ENCODE peak calls at places on chromosomes 11 and 22, in four cellular contexts. S, E, H and P are unnamed samples.

GRCh38 chr11:106156290-106156937 is 79.0 kb downstream of the AASDHPPT start:
- DNase-seq in S (peak), E (peak), H (peak), P (peak)

GRCh38 chr22:23047265-23047664 is 23.1 kb upstream of the GNAZ start:
- DNase-seq in S (no peak), E (no peak), H (no peak), P (no peak)

GRCh38 chr22:23218053-23218866 is 38.0 kb downstream of the BCR start:
- DNase-seq in S (no peak), E (no peak), H (no peak), P (no peak)

GRCh38 chr22:49096476-49096875 is 731.2 kb downstream of the BRD1 start:
- DNase-seq in S (no peak), E (no peak), H (no peak), P (no peak)

GRCh38 chr11:33551051-33551450 is 149.6 kb downstream of the C11orf91 start:
- DNase-seq in S (no peak), E (no peak), H (no peak), P (no peak)

GRCh38 chr11:120894207-120894989 is 129.5 kb upstream of the TBCEL start:
- DNase-seq in S (no peak), E (no peak), H (no peak), P (no peak)

GRCh38 chr22:32469799-32470212 is 4.8 kb upstream of the FBXO7 start:
- DNase-seq in S (peak), E (peak), H (no peak), P (no peak)

GRCh38 chr22:38305481-38306448 is 11.5 kb downstream of the CSNK1E start:
- DNase-seq in S (peak), E (no peak), H (no peak), P (peak)

GRCh38 chr11:40288212-40288803 is 1171.1 kb downstream of the LRRC4C start:
- DNase-seq in S (no peak), E (no peak), H (no peak), P (no peak)

GRCh38 chr11:110000858-110001257 is 92.3 kb upstream of the ZC3H12C start:
- DNase-seq in S (no peak), E (no peak), H (no peak), P (no peak)

GRCh38 chr11:115317428-115318185 is 186.6 kb downstream of the CADM1 start:
- DNase-seq in S (no peak), E (no peak), H (no peak), P (no peak)

GRCh38 chr11:44982496-44983062 is 31.9 kb upstream of the TP53I11 start:
- DNase-seq in S (no peak), E (no peak), H (no peak), P (no peak)

GRCh38 chr11:13277719-13278619 is at the start of gene BMAL1:
- DNase-seq in S (no peak), E (peak), H (no peak), P (no peak)

GRCh38 chr11:14907411-14908213 is 15.6 kb upstream of the CYP2R1 start:
- DNase-seq in S (peak), E (peak), H (peak), P (no peak)

GRCh38 chr11:5593146-5593545 is 3.3 kb upstream of the TRIM6 start:
- DNase-seq in S (no peak), E (no peak), H (no peak), P (no peak)

GRCh38 chr11:67390947-67391303 is 861 bp upstream of the RAD9A start:
- DNase-seq in S (no peak), E (no peak), H (no peak), P (no peak)

GRCh38 chr11:1921576-1922141 is 2.2 kb downstream of the TNNT3 start:
- DNase-seq in S (no peak), E (no peak), H (no peak), P (no peak)

GRCh38 chr11:65169164-65169641 is 830 bp upstream of the SPDYC start:
- DNase-seq in S (peak), E (no peak), H (no peak), P (no peak)

DNA sequence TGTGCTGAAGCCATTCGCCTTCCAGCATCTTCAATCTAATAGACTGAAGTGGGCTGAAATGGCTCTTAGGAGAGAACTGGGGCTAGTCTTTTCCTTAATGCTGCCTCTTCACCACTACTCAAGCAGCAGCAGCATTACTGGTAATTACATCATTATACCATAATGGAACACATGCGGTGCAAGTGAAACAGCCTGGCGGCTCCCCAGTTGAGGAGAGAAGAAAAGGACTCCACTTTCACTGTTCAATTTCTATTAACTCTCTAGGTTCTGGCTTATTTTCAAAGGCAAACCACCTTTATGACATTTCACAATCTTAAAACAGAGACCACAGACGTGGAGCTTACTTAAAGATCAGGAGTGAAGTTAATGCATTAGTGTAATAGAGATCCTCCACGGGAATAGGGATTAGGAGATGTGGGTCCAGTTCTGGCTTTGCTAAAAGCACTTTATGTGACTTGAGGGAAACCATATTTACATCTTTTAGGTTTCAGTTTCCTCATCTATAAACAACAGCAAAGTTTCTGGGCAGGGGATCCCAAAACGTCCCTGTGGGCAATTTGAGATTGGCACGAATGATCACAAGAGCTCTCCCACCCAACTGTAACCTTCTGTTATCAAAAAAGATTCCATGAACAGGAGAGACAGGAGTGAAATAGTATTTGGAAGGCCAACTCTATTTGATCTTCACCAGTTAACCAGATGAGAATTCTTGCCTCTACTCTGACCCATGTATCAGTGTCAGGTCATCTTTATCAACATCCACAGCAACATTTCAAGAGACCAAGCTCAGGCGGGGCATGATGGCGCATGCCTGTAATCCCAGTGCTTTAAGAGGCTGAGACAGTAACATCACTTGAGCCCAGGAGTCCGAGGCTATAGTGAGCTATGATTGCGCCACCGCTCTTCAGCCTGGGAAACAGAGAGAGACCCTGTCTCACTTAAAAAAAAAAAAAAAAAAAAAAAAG is 62.6 kb downstream of the GAB2 start:
- DNase-seq in S (peak), E (no peak), H (no peak), P (no peak)
- TF ChIP-seq CHD4 in S (no peak), E (no peak), H (no peak), P (no peak)

GRCh38 chr11:116792869-116793475 is 1.3 kb upstream of the APOA5 start:
- DNase-seq in S (no peak), E (no peak), H (no peak), P (no peak)
- TF ChIP-seq CHD4 in S (no peak), E (no peak), H (no peak), P (no peak)

GRCh38 chr11:118614511-118614910 is 7.1 kb downstream of the PHLDB1 start:
- DNase-seq in S (no peak), E (no peak), H (no peak), P (no peak)

GRCh38 chr11:118618115-118618990 is 10.9 kb downstream of the PHLDB1 start:
- DNase-seq in S (no peak), E (no peak), H (no peak), P (no peak)

GRCh38 chr11:118618991-118619375 is 11.6 kb downstream of the PHLDB1 start:
- DNase-seq in S (no peak), E (no peak), H (no peak), P (no peak)

GRCh38 chr11:118615282-118615979 is 8.0 kb downstream of the PHLDB1 start:
- DNase-seq in S (no peak), E (no peak), H (peak), P (no peak)

GRCh38 chr11:118615996-118616395 is 8.6 kb downstream of the PHLDB1 start:
- DNase-seq in S (no peak), E (no peak), H (no peak), P (no peak)
- TF ChIP-seq CHD4 in S (no peak), E (no peak), H (no peak), P (no peak)

DNA sequence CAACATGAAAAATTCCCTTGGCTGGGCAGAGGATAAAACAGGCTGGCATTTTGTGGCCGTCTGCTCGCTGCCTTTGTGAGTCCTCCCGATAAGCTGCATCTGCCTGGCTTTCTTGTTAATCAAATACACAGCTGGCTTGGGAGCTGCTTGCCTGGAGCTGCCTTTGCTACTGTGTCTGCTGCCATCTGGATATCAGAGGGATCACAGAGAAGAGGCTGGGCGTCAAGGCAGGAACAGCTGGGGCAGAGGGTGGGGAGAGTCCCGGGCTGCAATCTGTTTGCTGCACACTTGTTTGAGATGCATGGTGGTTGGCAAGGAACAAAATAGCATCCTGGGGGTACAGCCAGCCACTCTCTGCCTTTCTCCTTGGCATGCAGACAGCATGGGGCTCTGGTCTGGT is 36.0 kb downstream of the COMMD9 start:
- DNase-seq in S (no peak), E (no peak), H (no peak), P (no peak)
- TF ChIP-seq CHD4 in S (no peak), E (no peak), H (no peak), P (no peak)